ENCODE peak calls at places on chromosome 11, in four cellular contexts. H, D, X and S are unnamed samples. For H3K27me3 and H3K9me3, the result is how much of the 10 kb centered on the place peaks cover.

GRCh38 chr11:68954970-68955958 is 25.5 kb downstream of the MRGPRD start:
- DNase-seq in H (peak), D (peak), X (peak), S (no peak)

GRCh38 chr11:61699737-61700160 is 19.6 kb downstream of the DAGLA start:
- DNase-seq in H (no peak), D (no peak), X (no peak), S (no peak)

GRCh38 chr11:75388386-75389275 is 10.7 kb upstream of the RPS3 start:
- DNase-seq in H (no peak), D (peak), X (peak), S (no peak)

GRCh38 chr11:12657336-12657735 is 16.9 kb upstream of the TEAD1 start:
- DNase-seq in H (no peak), D (no peak), X (no peak), S (no peak)

GRCh38 chr11:87421422-87421821 is 383.7 kb downstream of the TMEM135 start:
- DNase-seq in H (no peak), D (peak), X (no peak), S (no peak)

GRCh38 chr11:68735125-68735524 is 16.2 kb downstream of the TESMIN start:
- DNase-seq in H (no peak), D (no peak), X (no peak), S (no peak)

GRCh38 chr11:68128682-68129327 is 7.6 kb upstream of the CHKA start:
- DNase-seq in H (no peak), D (peak), X (peak), S (no peak)

GRCh38 chr11:128603003-128603715 is 15.8 kb upstream of the ETS1 start:
- DNase-seq in H (no peak), D (no peak), X (no peak), S (no peak)

GRCh38 chr11:111918390-111919256 is at the start of gene C11orf52:
- DNase-seq in H (peak), D (peak), X (no peak), S (no peak)

GRCh38 chr11:57458410-57459111 is 1.8 kb upstream of the RTN4RL2 start:
- DNase-seq in H (no peak), D (peak), X (peak), S (no peak)
- H3K27me3 ChIP-seq in H (under half), D (under half), X (under half), S (under half)

GRCh38 chr11:9980931-9981330 is 313.1 kb downstream of the SBF2 start:
- DNase-seq in H (no peak), D (no peak), X (no peak), S (no peak)

GRCh38 chr11:9982796-9983579 is 311.0 kb downstream of the SBF2 start:
- DNase-seq in H (no peak), D (peak), X (no peak), S (no peak)

GRCh38 chr11:9977554-9977953 is 313.7 kb downstream of the SWAP70 start:
- DNase-seq in H (no peak), D (no peak), X (no peak), S (no peak)

GRCh38 chr11:9982127-9982795 is 311.8 kb downstream of the SBF2 start:
- DNase-seq in H (no peak), D (no peak), X (no peak), S (no peak)
- H3K9me3 ChIP-seq in H (under half), D (under half), X (under half), S (under half)

GRCh38 chr11:101129203-101129943 is at the start of gene PGR:
- DNase-seq in H (no peak), D (peak), X (peak), S (no peak)
- H3K27me3 ChIP-seq in H (under half), D (under half), X (under half), S (under half)

GRCh38 chr11:50298182-50298988 is 265.7 kb downstream of the OR4C45 start:
- DNase-seq in H (no peak), D (no peak), X (no peak), S (no peak)
- H3K9me3 ChIP-seq in H (under half), D (half or more), X (under half), S (under half)

GRCh38 chr11:121563900-121564822 is 111.4 kb upstream of the SORL1-AS1 start:
- DNase-seq in H (no peak), D (no peak), X (no peak), S (no peak)
- H3K27me3 ChIP-seq in H (under half), D (under half), X (under half), S (under half)

DNA sequence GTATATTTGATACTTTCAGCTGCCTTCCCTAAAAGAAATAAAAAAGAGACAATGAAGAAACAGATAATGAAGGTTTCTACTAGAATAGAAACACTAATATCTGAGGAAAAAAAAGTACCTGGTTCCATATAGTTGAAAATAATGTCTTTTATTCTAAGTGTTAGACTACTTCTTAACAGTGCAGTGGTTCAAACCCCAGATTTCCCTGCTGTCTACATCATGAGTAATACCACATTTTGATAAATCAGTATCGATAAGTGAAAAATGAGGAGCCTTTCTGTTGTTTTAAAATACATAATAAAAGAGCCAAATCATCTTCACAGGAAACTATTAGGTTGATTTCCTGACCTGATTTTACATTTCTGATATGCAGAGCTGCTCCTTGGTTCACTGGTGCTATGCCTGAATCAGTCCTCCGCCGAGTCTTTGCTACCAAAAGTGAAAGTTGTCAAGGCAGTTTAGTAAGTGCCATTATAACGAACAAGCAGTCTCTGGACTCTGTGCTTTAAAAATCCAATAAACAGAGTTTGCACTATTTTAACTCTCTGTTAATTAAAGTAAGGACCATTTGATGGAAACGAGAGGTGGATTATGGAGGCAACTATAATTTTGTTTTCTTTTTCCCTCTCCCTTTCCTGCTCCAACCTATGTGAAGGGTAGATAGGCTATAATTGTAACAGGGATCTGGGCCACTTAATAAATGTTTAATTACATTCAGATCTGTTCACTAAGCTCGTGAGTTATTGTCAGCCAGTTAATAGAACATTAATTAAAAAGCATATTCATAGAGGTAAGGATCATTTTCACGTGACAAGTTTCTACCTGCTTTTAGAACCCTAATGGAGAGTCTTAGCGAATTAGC is 724.5 kb upstream of the RAG2 start:
- DNase-seq in H (no peak), D (no peak), X (no peak), S (no peak)
- H3K9me3 ChIP-seq in H (under half), D (under half), X (under half), S (under half)